ENCODE peak calls at places on chromosomes 13 and 19, in seven cellular contexts. S, O, A, V, Q, Z and W are unnamed samples.

GRCh38 chr13:113586661-113587479 is 2.3 kb downstream of the TFDP1 start:
- DNase-seq in S (no peak), O (no peak), A (no peak), V (no peak), Q (peak; percentile 27), Z (no peak), W (no peak)

GRCh38 chr13:101098873-101099272 is 317.4 kb downstream of the NALCN start:
- DNase-seq in S (no peak), O (no peak), A (no peak), V (no peak), Q (no peak), Z (no peak), W (no peak)

GRCh38 chr13:41059466-41059865 is 1.8 kb upstream of the WBP4 start:
- DNase-seq in S (no peak), O (no peak), A (peak; percentile 44), V (no peak), Q (no peak), Z (no peak), W (no peak)

GRCh38 chr19:17302391-17303166 is 646 bp downstream of the ABHD8 start:
- DNase-seq in S (no peak), O (no peak), A (no peak), V (no peak), Q (no peak), Z (peak; percentile 56), W (no peak)

GRCh38 chr13:66071608-66072007 is 1158.5 kb downstream of the PCDH9 start:
- DNase-seq in S (no peak), O (no peak), A (no peak), V (no peak), Q (no peak), Z (no peak), W (no peak)

GRCh38 chr13:33075996-33076395 is 59.8 kb downstream of the KL start:
- DNase-seq in S (no peak), O (no peak), A (no peak), V (no peak), Q (no peak), Z (no peak), W (no peak)

GRCh38 chr19:48745208-48745995 is 1.3 kb downstream of the IZUMO1 start:
- DNase-seq in S (peak; percentile 70), O (peak; percentile 49), A (peak; percentile 64), V (peak; percentile 76), Q (peak; percentile 69), Z (peak; percentile 69), W (peak; percentile 53)

GRCh38 chr19:52691215-52691610 is 43.6 kb downstream of the ZNF611 start:
- DNase-seq in S (peak; percentile 37), O (no peak), A (no peak), V (no peak), Q (no peak), Z (no peak), W (no peak)

GRCh38 chr19:55667958-55668357 is 7.1 kb upstream of the EPN1 start:
- DNase-seq in S (no peak), O (no peak), A (no peak), V (no peak), Q (no peak), Z (no peak), W (no peak)

GRCh38 chr19:10701955-10702307 is 692 bp downstream of the QTRT1 start:
- DNase-seq in S (peak; percentile 65), O (no peak), A (no peak), V (no peak), Q (peak; percentile 44), Z (no peak), W (no peak)

GRCh38 chr13:96033220-96034015 is 19.8 kb downstream of the UGGT2 start:
- DNase-seq in S (no peak), O (no peak), A (no peak), V (no peak), Q (no peak), Z (no peak), W (no peak)

GRCh38 chr19:40523322-40524047 is 53.2 kb upstream of the SHKBP1 start:
- DNase-seq in S (peak; percentile 90), O (no peak), A (peak; percentile 47), V (peak; percentile 59), Q (peak; percentile 69), Z (no peak), W (peak; percentile 9)

GRCh38 chr13:112702341-112702982 is 12.6 kb downstream of the ATP11A start:
- DNase-seq in S (peak; percentile 40), O (no peak), A (no peak), V (no peak), Q (no peak), Z (no peak), W (no peak)

GRCh38 chr13:30804474-30804873 is 69.1 kb downstream of the ALOX5AP start:
- DNase-seq in S (no peak), O (no peak), A (no peak), V (no peak), Q (no peak), Z (no peak), W (no peak)

GRCh38 chr13:28568286-28568685 is 73.4 kb upstream of the FLT1 start:
- DNase-seq in S (no peak), O (no peak), A (no peak), V (peak; percentile 26), Q (peak; percentile 5), Z (no peak), W (no peak)

GRCh38 chr13:42821437-42821836 is 40.1 kb downstream of the FAM216B start:
- DNase-seq in S (no peak), O (no peak), A (peak; percentile 97), V (peak; percentile 93), Q (no peak), Z (no peak), W (no peak)

GRCh38 chr19:49817964-49818690 is at the start of gene MED25:
- DNase-seq in S (peak; percentile 85), O (peak; percentile 68), A (peak; percentile 77), V (peak; percentile 76), Q (peak; percentile 88), Z (peak; percentile 92), W (peak; percentile 84)

GRCh38 chr13:111031531-111031961 is 83.6 kb upstream of the ARHGEF7 start:
- DNase-seq in S (no peak), O (no peak), A (peak; percentile 92), V (peak; percentile 85), Q (peak; percentile 28), Z (no peak), W (no peak)

GRCh38 chr13:44365008-44365407 is 8.6 kb upstream of the SERP2 start:
- DNase-seq in S (no peak), O (no peak), A (peak; percentile 84), V (peak; percentile 29), Q (no peak), Z (no peak), W (no peak)

GRCh38 chr19:722553-723101 is 13.9 kb downstream of the PALM start:
- DNase-seq in S (no peak), O (no peak), A (no peak), V (no peak), Q (no peak), Z (peak; percentile 67), W (no peak)

GRCh38 chr19:42129399-42130253 is 2.6 kb downstream of the POU2F2 start:
- DNase-seq in S (no peak), O (no peak), A (peak; percentile 66), V (no peak), Q (no peak), Z (peak; percentile 76), W (peak; percentile 43)